ENCODE peak calls at places on chromosome 21, in nine cellular contexts. B is uterus, R is SJSA1, E is GM23248, S is osteoblast, O is esophagus muscularis mucosa, G is BE2C, A is lung, Q is ovary. C is an unnamed sample.

GRCh38 chr21:27024971-27025370 is 58.1 kb upstream of the ADAMTS5 start:
- DNase-seq in B (no peak), R (no peak), E (peak; percentile 33), S (no peak), O (no peak), G (no peak), A (no peak), Q (no peak), C (no peak)

GRCh38 chr21:31142600-31142999 is 104.3 kb upstream of the KRTAP19-8 start:
- DNase-seq in B (no peak), R (no peak), E (no peak), S (no peak), O (no peak), G (peak; percentile 51), A (no peak), Q (no peak), C (no peak)

GRCh38 chr21:19049567-19049966 is 646.0 kb upstream of the TMPRSS15 start:
- DNase-seq in B (no peak), R (no peak), E (no peak), S (no peak), O (no peak), G (no peak), A (no peak), Q (no peak), C (no peak)

GRCh38 chr21:15324542-15324941 is 259.7 kb upstream of the NRIP1 start:
- DNase-seq in B (no peak), R (no peak), E (no peak), S (no peak), O (no peak), G (no peak), A (no peak), Q (no peak), C (no peak)

GRCh38 chr21:26769613-26770188 is 75.5 kb downstream of the ADAMTS1 start:
- DNase-seq in B (peak; percentile 32), R (peak; percentile 36), E (peak; percentile 78), S (peak; percentile 77), O (no peak), G (peak; percentile 15), A (no peak), Q (no peak), C (no peak)

GRCh38 chr21:24217141-24217540 is 1390.1 kb downstream of the MRPL39 start:
- DNase-seq in B (no peak), R (no peak), E (no peak), S (no peak), O (no peak), G (no peak), A (no peak), Q (no peak), C (no peak)

GRCh38 chr21:9758141-9758540 is 763.2 kb upstream of the TPTE start:
- DNase-seq in B (no peak), R (no peak), E (no peak), S (no peak), O (peak; percentile 92), G (no peak), A (no peak), Q (no peak), C (no peak)

GRCh38 chr21:28705616-28706015 is 287.1 kb downstream of the LTN1 start:
- DNase-seq in B (no peak), R (no peak), E (peak; percentile 4), S (no peak), O (no peak), G (no peak), A (no peak), Q (no peak), C (no peak)

GRCh38 chr21:45640001-45640887 is 3.3 kb upstream of the PCBP3 start:
- DNase-seq in B (no peak), R (no peak), E (no peak), S (peak; percentile 77), O (no peak), G (no peak), A (no peak), Q (no peak), C (no peak)

GRCh38 chr21:32334980-32335471 is 36.4 kb downstream of the MRAP start:
- DNase-seq in B (no peak), R (no peak), E (peak; percentile 76), S (no peak), O (no peak), G (peak; percentile 71), A (no peak), Q (no peak), C (no peak)

GRCh38 chr21:37564341-37564923 is 197.9 kb downstream of the DYRK1A start:
- DNase-seq in B (peak; percentile 88), R (peak; percentile 96), E (peak; percentile 99), S (peak; percentile 95), O (peak; percentile 93), G (peak; percentile 92), A (peak; percentile 76), Q (peak; percentile 55), C (peak; percentile 97)

GRCh38 chr21:37566790-37567725 is 200.5 kb downstream of the DYRK1A start:
- DNase-seq in B (peak; percentile 45), R (no peak), E (no peak), S (no peak), O (peak; percentile 55), G (no peak), A (no peak), Q (peak; percentile 42), C (no peak)

GRCh38 chr21:37563641-37564340 is 197.2 kb downstream of the DYRK1A start:
- DNase-seq in B (peak; percentile 91), R (peak; percentile 93), E (peak; percentile 98), S (peak; percentile 97), O (peak; percentile 97), G (peak; percentile 96), A (peak; percentile 92), Q (peak; percentile 89), C (peak; percentile 95)

GRCh38 chr21:37564924-37565529 is 198.5 kb downstream of the DYRK1A start:
- DNase-seq in B (no peak), R (peak; percentile 39), E (peak; percentile 41), S (no peak), O (peak; percentile 60), G (no peak), A (no peak), Q (no peak), C (peak; percentile 49)

GRCh38 chr21:37565530-37566223 is 199.1 kb downstream of the DYRK1A start:
- DNase-seq in B (no peak), R (peak; percentile 56), E (peak; percentile 74), S (no peak), O (peak; percentile 90), G (no peak), A (no peak), Q (no peak), C (no peak)
- H3K4me1 ChIP-seq in B (no peaks in the 10 kb centered on the region), R (peaks cover 24% of the 10 kb centered on the region), E (peaks cover 6% of the 10 kb centered on the region), S (peaks cover 19% of the 10 kb centered on the region), O (peaks cover 20% of the 10 kb centered on the region), G (no peaks in the 10 kb centered on the region), A (no peaks in the 10 kb centered on the region), Q (peaks cover 4% of the 10 kb centered on the region), C (peaks cover 18% of the 10 kb centered on the region)

GRCh38 chr21:42523211-42523610 is 9.6 kb downstream of the SLC37A1 start:
- DNase-seq in B (no peak), R (no peak), E (no peak), S (no peak), O (no peak), G (no peak), A (no peak), Q (no peak), C (no peak)

GRCh38 chr21:42522771-42523170 is 9.1 kb downstream of the SLC37A1 start:
- DNase-seq in B (no peak), R (no peak), E (no peak), S (no peak), O (no peak), G (no peak), A (no peak), Q (no peak), C (no peak)

GRCh38 chr21:42524341-42525227 is 10.9 kb downstream of the SLC37A1 start:
- DNase-seq in B (peak; percentile 55), R (peak; percentile 77), E (peak; percentile 39), S (peak; percentile 85), O (no peak), G (peak; percentile 72), A (peak; percentile 81), Q (peak; percentile 78), C (no peak)

GRCh38 chr21:42522271-42522670 is 8.6 kb downstream of the SLC37A1 start:
- DNase-seq in B (no peak), R (no peak), E (no peak), S (no peak), O (no peak), G (no peak), A (no peak), Q (no peak), C (no peak)

GRCh38 chr21:42523941-42524340 is 10.3 kb downstream of the SLC37A1 start:
- DNase-seq in B (no peak), R (no peak), E (no peak), S (no peak), O (no peak), G (no peak), A (no peak), Q (no peak), C (no peak)
- H3K4me1 ChIP-seq in B (peaks cover 6% of the 10 kb centered on the region), R (peaks cover 26% of the 10 kb centered on the region), E (peaks cover 5% of the 10 kb centered on the region), S (peaks cover 9% of the 10 kb centered on the region), O (peaks cover 28% of the 10 kb centered on the region), G (peaks cover 17% of the 10 kb centered on the region), A (peaks cover 4% of the 10 kb centered on the region), Q (peaks cover 13% of the 10 kb centered on the region), C (peaks cover 13% of the 10 kb centered on the region)

GRCh38 chr21:35020446-35020845 is 28.7 kb downstream of the RUNX1 start:
- DNase-seq in B (no peak), R (no peak), E (no peak), S (no peak), O (no peak), G (no peak), A (no peak), Q (no peak), C (no peak)

GRCh38 chr21:35019631-35020032 is 29.5 kb downstream of the RUNX1 start:
- DNase-seq in B (no peak), R (no peak), E (no peak), S (no peak), O (no peak), G (no peak), A (peak; percentile 43), Q (no peak), C (no peak)

GRCh38 chr21:35023396-35024070 is 25.6 kb downstream of the RUNX1 start:
- DNase-seq in B (no peak), R (no peak), E (no peak), S (no peak), O (no peak), G (no peak), A (no peak), Q (no peak), C (no peak)

GRCh38 chr21:35021546-35021945 is 27.6 kb downstream of the RUNX1 start:
- DNase-seq in B (no peak), R (no peak), E (no peak), S (no peak), O (no peak), G (no peak), A (no peak), Q (no peak), C (no peak)

GRCh38 chr21:35020902-35021301 is 28.2 kb downstream of the RUNX1 start:
- DNase-seq in B (no peak), R (peak; percentile 23), E (peak; percentile 66), S (peak; percentile 79), O (no peak), G (no peak), A (no peak), Q (no peak), C (no peak)
- H3K4me1 ChIP-seq in B (no peaks in the 10 kb centered on the region), R (peaks cover 9% of the 10 kb centered on the region), E (peaks cover 4% of the 10 kb centered on the region), S (no peaks in the 10 kb centered on the region), O (no peaks in the 10 kb centered on the region), G (no peaks in the 10 kb centered on the region), A (no peaks in the 10 kb centered on the region), Q (no peaks in the 10 kb centered on the region), C (no peaks in the 10 kb centered on the region)

DNA sequence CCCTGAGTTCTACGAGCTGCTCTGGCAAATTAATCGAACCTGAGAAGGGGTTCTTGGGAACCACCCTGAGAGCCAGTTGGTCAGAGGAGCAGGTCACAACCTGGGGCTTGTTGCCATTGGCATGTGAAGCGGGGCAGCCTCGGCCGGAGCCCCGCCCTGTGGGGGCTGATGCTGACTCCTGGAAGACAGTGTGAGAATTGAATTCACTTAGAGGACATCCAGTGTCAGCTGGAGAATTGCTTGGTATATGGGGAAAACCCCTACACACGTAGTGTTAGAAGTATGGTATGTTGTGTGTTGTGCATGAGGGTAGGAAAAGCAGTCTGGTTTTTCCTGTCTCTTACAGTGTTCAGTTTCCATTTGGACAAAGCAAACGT is 11.6 kb downstream of the SLC37A1 start:
- DNase-seq in B (no peak), R (peak; percentile 28), E (peak; percentile 16), S (no peak), O (no peak), G (no peak), A (no peak), Q (peak; percentile 53), C (no peak)
- H3K4me1 ChIP-seq in B (peaks cover 6% of the 10 kb centered on the region), R (peaks cover 26% of the 10 kb centered on the region), E (peaks cover 5% of the 10 kb centered on the region), S (peaks cover 9% of the 10 kb centered on the region), O (peaks cover 28% of the 10 kb centered on the region), G (peaks cover 17% of the 10 kb centered on the region), A (peaks cover 4% of the 10 kb centered on the region), Q (peaks cover 13% of the 10 kb centered on the region), C (peaks cover 29% of the 10 kb centered on the region)